ENCODE peak calls at places on chromosomes 12 and 14, in four cellular contexts. T is K562, I is HepG2, H is H1. B is an unnamed sample.

GRCh38 chr12:119614705-119615104 is 21.1 kb downstream of the TMEM233 start:
- DNase-seq in T (no peak), I (no peak), H (no peak), B (no peak)

GRCh38 chr12:130747867-130748740 is 32.0 kb upstream of the RIMBP2 start:
- DNase-seq in T (peak), I (peak), H (peak), B (peak)

GRCh38 chr12:9750276-9751203 is 10.2 kb downstream of the CD69 start:
- DNase-seq in T (peak), I (peak), H (no peak), B (peak)

GRCh38 chr12:113204806-113205205 is 16.5 kb upstream of the TPCN1 start:
- DNase-seq in T (no peak), I (no peak), H (no peak), B (no peak)

GRCh38 chr12:8057839-8058238 is 8.3 kb downstream of the C3AR1 start:
- DNase-seq in T (no peak), I (no peak), H (no peak), B (no peak)

GRCh38 chr14:32630701-32631100 is 301.6 kb downstream of the AKAP6 start:
- DNase-seq in T (no peak), I (no peak), H (no peak), B (no peak)

GRCh38 chr14:35993512-35993960 is 167.4 kb downstream of the BRMS1L start:
- DNase-seq in T (no peak), I (no peak), H (no peak), B (no peak)

GRCh38 chr14:30974628-30975027 is 50.8 kb upstream of the AP4S1 start:
- DNase-seq in T (no peak), I (no peak), H (no peak), B (no peak)

GRCh38 chr14:50173891-50174290 is 57.5 kb downstream of the SOS2 start:
- DNase-seq in T (no peak), I (no peak), H (no peak), B (no peak)

GRCh38 chr12:29176951-29177350 is 27.9 kb downstream of the FAR2 start:
- DNase-seq in T (no peak), I (no peak), H (no peak), B (no peak)

GRCh38 chr12:23564454-23564853 is 385.0 kb downstream of the SOX5 start:
- DNase-seq in T (no peak), I (no peak), H (no peak), B (no peak)

GRCh38 chr12:50110127-50110761 is 1.8 kb upstream of the COX14 start:
- DNase-seq in T (peak), I (peak), H (peak), B (no peak)

GRCh38 chr14:91830777-91831176 is 36.6 kb downstream of the TC2N start:
- DNase-seq in T (no peak), I (no peak), H (no peak), B (no peak)
- TF ChIP-seq ATF3 in T (no peak), I (no peak), H (no peak), B (no peak)

GRCh38 chr14:53824061-53824460 is 132.6 kb downstream of the BMP4 start:
- DNase-seq in T (no peak), I (no peak), H (no peak), B (no peak)
- TF ChIP-seq SIN3A in T (no peak), I (no peak), H (no peak), B (no peak)

GRCh38 chr14:55427439-55427838 is 13.0 kb downstream of the TBPL2 start:
- DNase-seq in T (peak), I (no peak), H (no peak), B (peak)

GRCh38 chr14:55433880-55434804 is 6.3 kb downstream of the TBPL2 start:
- DNase-seq in T (no peak), I (no peak), H (no peak), B (no peak)

GRCh38 chr14:55426881-55427280 is 13.5 kb downstream of the TBPL2 start:
- DNase-seq in T (no peak), I (no peak), H (no peak), B (no peak)

GRCh38 chr14:55432628-55433027 is 7.8 kb downstream of the TBPL2 start:
- DNase-seq in T (no peak), I (no peak), H (no peak), B (no peak)

GRCh38 chr14:55430024-55430690 is 10.3 kb downstream of the TBPL2 start:
- DNase-seq in T (peak), I (peak), H (no peak), B (peak)
- TF ChIP-seq FOSL1 in T (no peak), I (no peak), H (no peak), B (no peak)

GRCh38 chr12:57602544-57602943 is 2.1 kb upstream of the DTX3 start:
- DNase-seq in T (no peak), I (no peak), H (no peak), B (no peak)

GRCh38 chr12:57604454-57605307 is at the start of gene DTX3:
- DNase-seq in T (no peak), I (no peak), H (peak), B (no peak)

GRCh38 chr12:57605308-57606015 is 838 bp downstream of the DTX3 start:
- DNase-seq in T (no peak), I (no peak), H (no peak), B (no peak)

GRCh38 chr12:57603323-57603722 is 1.3 kb upstream of the DTX3 start:
- DNase-seq in T (no peak), I (no peak), H (no peak), B (no peak)

GRCh38 chr12:57603758-57604453 is 718 bp upstream of the DTX3 start:
- DNase-seq in T (no peak), I (no peak), H (peak), B (no peak)
- TF ChIP-seq ATF3 in T (no peak), I (no peak), H (no peak), B (no peak)

DNA sequence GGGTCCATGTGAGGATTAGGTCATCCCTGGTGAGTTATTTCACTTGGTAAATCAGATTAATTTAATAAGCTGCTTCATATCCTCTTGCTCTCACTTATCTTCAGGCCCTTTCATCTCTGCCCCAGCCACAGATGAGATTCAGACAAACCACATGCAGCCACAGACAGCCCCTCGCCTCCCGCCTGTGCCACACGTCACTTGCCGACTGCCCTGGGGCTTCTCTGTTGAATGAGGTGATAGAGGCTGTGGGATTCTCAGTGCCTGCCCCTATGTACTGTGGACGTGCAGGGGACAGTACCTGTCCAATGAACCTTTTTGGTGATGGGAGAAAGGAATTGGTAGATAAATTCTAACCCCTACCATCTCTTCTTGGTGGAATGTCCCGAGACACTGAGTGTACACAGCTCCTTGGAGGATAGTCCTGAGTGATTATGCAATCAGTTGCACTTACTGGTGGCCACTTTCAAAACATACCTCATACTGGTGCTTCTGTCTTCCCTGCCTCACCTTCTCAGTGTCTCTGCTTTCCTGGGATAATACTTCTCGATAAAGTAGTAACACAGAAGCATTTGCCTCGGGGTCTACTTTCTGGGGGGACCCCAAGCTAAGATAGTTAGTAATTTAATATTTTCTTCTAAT is 248.7 kb downstream of the TTC6 start:
- DNase-seq in T (no peak), I (no peak), H (no peak), B (no peak)
- TF ChIP-seq SIN3A in T (no peak), I (no peak), H (no peak), B (no peak)

DNA sequence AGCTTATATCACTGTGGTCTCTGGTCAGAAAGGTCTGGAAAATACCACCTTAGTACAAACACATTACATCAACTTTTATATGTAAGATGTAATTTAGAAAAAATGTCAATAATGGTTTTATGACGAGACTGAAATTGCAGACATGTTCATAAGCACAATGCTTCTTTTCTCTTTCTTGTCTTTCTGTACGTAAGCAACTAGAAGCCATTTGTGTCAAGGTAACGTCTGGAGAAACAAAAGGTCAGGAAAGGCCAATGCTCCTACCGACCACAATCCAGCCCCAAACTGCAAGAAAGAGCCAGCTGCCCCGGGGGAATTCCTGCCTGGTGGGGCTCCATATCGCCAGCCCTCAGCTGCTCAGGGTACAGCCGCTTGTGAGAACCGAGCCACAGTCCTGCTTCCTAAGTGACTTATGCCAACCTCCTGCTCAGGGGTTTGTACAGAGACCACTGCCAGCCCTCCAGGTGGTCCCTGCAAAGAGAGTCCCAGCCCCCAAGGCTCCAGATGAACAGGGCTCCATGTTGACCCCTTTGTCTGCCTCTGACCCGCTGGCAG is 6.3 kb downstream of the ZNF839 start:
- DNase-seq in T (no peak), I (no peak), H (no peak), B (no peak)
- TF ChIP-seq FOSL1 in T (no peak), I (no peak), H (no peak), B (no peak)